ENCODE peak calls at places on chromosomes 4 and X, in four cellular contexts. T is IMR-90, J is HCT116, E is ovary. R is an unnamed sample.
A peak's percentile ranks its signal among the peaks of the same experiment; 100 is the strongest.

GRCh38 chr4:2250764-2251072 is 8.8 kb upstream of the HAUS3 start:
- DNase-seq in J (no peak), T (no peak), E (no peak), R (peak; percentile 16)

GRCh38 chr4:100190643-100191600 is 654 bp upstream of the DDIT4L start:
- DNase-seq in E (peak; percentile 17), T (peak; percentile 37), J (no peak), R (no peak)

GRCh38 chrX:85024562-85024961 is 20.9 kb downstream of the APOOL start:
- DNase-seq in T (no peak), J (no peak), E (no peak), R (no peak)

GRCh38 chrX:107752037-107752436 is 23.6 kb downstream of the TSC22D3 start:
- DNase-seq in T (no peak), J (no peak), E (no peak), R (no peak)

GRCh38 chr4:4778491-4779003 is 80.9 kb upstream of the MSX1 start:
- DNase-seq in J (no peak), E (no peak), T (no peak), R (no peak)

GRCh38 chr4:52265781-52266525 is 214.8 kb downstream of the SPATA18 start:
- DNase-seq in J (no peak), T (no peak), E (peak; percentile 24), R (no peak)

GRCh38 chrX:153524234-153524633 is 6.8 kb downstream of the ATP2B3 start:
- DNase-seq in T (no peak), E (no peak), J (no peak), R (no peak)

GRCh38 chr4:30757357-30757756 is 37.2 kb downstream of the PCDH7 start:
- DNase-seq in T (peak; percentile 92), J (peak; percentile 98), E (no peak), R (no peak)

GRCh38 chr4:128354205-128354821 is 66.7 kb upstream of the PGRMC2 start:
- DNase-seq in E (no peak), T (peak; percentile 97), J (no peak), R (no peak)

GRCh38 chr4:3148926-3149325 is 74.4 kb downstream of the HTT start:
- DNase-seq in J (no peak), T (no peak), E (no peak), R (no peak)

GRCh38 chr4:22688236-22688635 is 4.5 kb upstream of the GBA3 start:
- DNase-seq in J (no peak), E (no peak), T (no peak), R (no peak)

GRCh38 chr4:148065069-148065468 is 333.2 kb downstream of the ARHGAP10 start:
- DNase-seq in E (no peak), J (no peak), T (peak; percentile 90), R (no peak)

GRCh38 chr4:114025176-114025777 is 45.8 kb upstream of the ARSJ start:
- DNase-seq in E (no peak), T (no peak), J (no peak), R (no peak)

GRCh38 chr4:1045193-1045594 is 33.8 kb downstream of the FGFRL1 start:
- DNase-seq in E (peak; percentile 49), T (no peak), J (no peak), R (no peak)

GRCh38 chr4:17059192-17059634 is 160.8 kb upstream of the LDB2 start:
- DNase-seq in J (no peak), E (peak; percentile 32), T (peak; percentile 40), R (no peak)

GRCh38 chrX:151039351-151039750 is 56.2 kb downstream of the HMGB3 start:
- DNase-seq in T (no peak), E (no peak), J (no peak), R (no peak)

GRCh38 chr4:65623509-65623908 is 46.8 kb downstream of the EPHA5 start:
- DNase-seq in E (no peak), T (peak; percentile 67), J (no peak), R (no peak)

DNA sequence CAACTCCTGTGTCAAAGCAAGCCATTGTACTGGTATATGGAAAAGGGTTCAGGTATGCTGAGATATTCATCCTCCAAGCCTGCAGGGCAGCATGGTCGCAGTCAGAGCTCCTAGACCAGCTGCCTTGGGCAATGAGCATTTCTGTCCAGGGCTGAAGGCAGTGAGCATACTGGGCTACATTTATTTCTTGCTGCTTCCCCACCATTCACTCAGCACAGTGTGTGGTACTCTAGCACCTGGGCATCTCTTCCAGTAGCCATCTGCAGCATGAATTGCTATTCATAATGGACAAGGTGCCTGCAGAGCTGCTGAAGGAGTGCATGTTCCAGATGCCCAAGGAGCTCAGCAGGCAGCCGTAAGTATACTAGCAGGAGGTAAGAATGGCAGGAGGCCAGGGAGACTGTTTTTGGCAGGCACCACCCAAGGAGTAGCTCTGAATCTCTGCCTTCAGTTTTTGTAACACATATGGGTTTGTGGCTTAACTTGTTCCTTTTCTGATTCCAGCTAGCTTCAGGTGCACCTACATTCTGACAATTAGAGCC is 110.4 kb upstream of the RXFP1 start:
- DNase-seq in J (no peak), T (no peak), E (no peak), R (no peak)
- H3K27me3 ChIP-seq in J (no peaks in the 10 kb centered on the region), T (no peaks in the 10 kb centered on the region), E (no peaks in the 10 kb centered on the region), R (no peaks in the 10 kb centered on the region)

GRCh38 chr4:173528378-173529321 is 1.4 kb downstream of the HAND2 start:
- DNase-seq in T (no peak), E (peak; percentile 67), J (no peak), R (no peak)

GRCh38 chr4:173531085-173531965 is 1.3 kb upstream of the HAND2 start:
- DNase-seq in E (peak; percentile 40), T (no peak), J (no peak), R (no peak)

GRCh38 chr4:173527103-173527876 is 2.7 kb downstream of the HAND2 start:
- DNase-seq in T (no peak), J (no peak), E (peak; percentile 27), R (no peak)

GRCh38 chr4:173530326-173531062 is 465 bp upstream of the HAND2 start:
- DNase-seq in J (no peak), E (peak; percentile 49), T (no peak), R (no peak)

DNA sequence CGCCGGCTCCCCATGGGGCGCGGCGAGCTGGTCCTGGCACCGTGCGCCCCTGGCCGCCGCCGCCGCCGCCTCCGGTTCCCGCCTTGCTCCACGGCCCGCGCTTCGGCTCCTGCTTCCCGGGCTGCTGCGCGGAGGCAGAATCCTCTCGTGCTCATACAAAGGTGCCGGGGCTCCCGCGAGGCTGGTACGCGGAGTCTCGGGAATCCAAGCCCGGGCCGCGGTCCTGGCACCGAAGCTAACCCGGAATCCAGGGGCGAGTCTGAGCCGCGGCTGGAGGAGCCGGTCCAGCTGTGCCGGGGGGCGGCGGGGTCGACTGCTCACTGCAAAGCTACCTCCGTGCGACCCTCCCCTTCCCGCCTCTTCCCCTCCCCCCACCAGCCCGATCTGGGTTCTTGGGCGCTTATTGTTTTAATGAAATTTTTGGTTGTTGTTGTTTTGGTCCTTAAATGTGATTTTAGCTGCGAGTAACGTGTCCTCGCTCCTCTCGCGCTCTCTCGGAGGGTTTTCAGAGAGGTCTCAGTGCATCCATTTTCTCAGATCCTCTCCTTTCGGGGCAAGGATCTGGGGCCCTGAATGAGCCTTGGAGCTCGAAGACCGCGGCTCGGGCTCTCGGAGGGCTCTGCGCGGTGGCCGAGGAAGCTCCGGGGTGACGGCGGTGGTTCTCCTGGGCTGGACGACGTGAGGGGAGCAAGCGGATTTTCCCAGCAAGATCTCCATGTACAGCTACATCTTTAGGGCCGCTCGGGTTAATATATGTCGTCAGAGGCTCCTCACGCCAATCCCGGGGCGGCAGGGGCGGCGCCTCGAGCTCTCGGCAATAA is at the start of gene HAND2:
- DNase-seq in T (peak; percentile 59), J (no peak), E (peak; percentile 80), R (no peak)
- TF ChIP-seq POLR2A in T (no peak), J (no peak), E (peak; percentile 65), R (no peak)

GRCh38 chrX:12843668-12844279 is 23.1 kb upstream of the TLR7 start:
- DNase-seq in T (no peak), E (no peak), J (no peak), R (no peak)

GRCh38 chrX:12844319-12844718 is 22.6 kb upstream of the TLR7 start:
- DNase-seq in J (no peak), T (no peak), E (no peak), R (no peak)

DNA sequence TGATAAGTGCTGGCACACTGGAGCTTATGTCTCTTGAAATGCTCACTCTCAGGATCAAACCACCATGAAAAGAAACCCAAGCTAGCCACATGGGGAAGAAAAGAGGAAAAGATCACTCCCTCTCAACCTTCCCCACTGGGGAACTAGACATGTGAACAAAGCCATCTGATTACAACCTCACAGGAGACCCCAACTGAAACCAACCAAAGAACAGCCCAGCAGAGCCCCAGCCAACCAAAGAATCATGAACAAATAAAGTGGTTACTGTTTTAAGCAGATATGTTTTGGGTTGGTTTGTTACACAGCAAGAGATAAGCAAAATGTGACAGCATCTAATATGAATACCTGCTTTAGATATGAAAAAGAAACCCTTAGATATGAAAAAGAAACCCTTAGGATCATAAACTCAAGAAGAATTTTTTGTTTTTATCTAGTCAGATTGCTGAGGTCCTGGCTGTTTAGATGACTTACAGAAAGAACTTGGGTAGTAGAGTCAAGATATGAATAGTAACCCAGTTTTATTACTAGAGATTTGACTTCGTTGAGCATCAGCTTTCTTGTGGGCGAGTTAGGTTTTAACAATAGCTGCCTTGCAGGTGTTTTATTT is 23.7 kb upstream of the TLR7 start:
- DNase-seq in T (no peak), J (no peak), E (no peak), R (no peak)
- H3K27me3 ChIP-seq in T (no peaks in the 10 kb centered on the region), J (no peaks in the 10 kb centered on the region), E (no peaks in the 10 kb centered on the region), R (peaks cover 30% of the 10 kb centered on the region)

DNA sequence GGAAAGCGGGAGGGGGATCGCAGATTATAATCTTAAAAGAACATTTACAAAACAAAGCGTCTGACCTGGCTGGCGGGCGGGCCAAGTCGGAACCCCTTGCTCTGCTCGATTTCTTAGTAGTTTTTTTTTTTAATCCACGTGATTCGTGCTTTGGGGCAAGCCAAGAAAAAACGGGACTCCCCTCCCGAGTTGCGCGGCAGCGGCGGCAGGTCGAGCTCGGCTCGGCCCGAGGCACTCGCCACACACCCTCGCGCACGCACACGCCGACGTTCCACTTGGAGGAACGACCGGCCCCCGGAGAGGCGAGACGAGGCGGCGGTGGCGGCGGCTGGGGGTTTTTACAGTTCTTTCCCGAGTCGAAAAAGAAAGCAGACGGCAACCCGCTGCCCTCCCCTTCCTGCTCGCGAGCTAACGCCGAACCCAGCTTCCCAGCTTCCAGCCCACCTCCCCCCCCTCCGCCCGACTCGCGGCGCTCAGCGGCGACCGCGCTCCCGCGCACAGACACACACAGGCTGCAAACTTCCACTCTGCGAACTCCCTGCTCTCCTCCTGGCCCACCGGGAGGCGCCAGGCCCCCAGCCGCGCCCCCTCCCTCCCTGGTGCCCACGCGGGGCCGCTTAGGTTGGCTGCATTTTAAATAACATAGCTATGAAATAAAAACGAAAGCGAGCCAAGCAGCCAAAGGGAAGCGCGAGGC is 1.2 kb downstream of the BCOR start:
- DNase-seq in J (no peak), E (peak; percentile 61), T (peak; percentile 45), R (no peak)
- TF ChIP-seq POLR2A in J (no peak), E (no peak), T (no peak), R (no peak)

GRCh38 chrX:121407627-121408026 is 360.2 kb downstream of the GLUD2 start:
- DNase-seq in T (no peak), J (no peak), E (no peak), R (no peak)

GRCh38 chrX:121405826-121406225 is 358.4 kb downstream of the GLUD2 start:
- DNase-seq in J (no peak), E (no peak), T (no peak), R (no peak)
- H3K27me3 ChIP-seq in J (no peaks in the 10 kb centered on the region), E (no peaks in the 10 kb centered on the region), T (no peaks in the 10 kb centered on the region), R (no peaks in the 10 kb centered on the region)

GRCh38 chr4:139715721-139716391 is 50.2 kb downstream of the MGST2 start:
- DNase-seq in T (peak; percentile 30), J (no peak), E (no peak), R (no peak)
- TF ChIP-seq POLR2A in T (no peak), J (no peak), E (no peak), R (no peak)